ENCODE peak calls at places on chromosomes 5 and 9, in seven cellular contexts. A, E, M, B, U, L and O are unnamed samples.

GRCh38 chr9:71168418-71168817 is 47.0 kb upstream of the TRPM3 start:
- DNase-seq in M (no peak), B (no peak), E (no peak), L (no peak), U (no peak), A (no peak), O (no peak)

GRCh38 chr9:127813739-127814226 is 11.1 kb downstream of the FPGS start:
- DNase-seq in B (no peak), A (no peak), L (no peak), E (no peak), M (no peak), U (no peak), O (peak)

GRCh38 chr5:78757269-78758053 is 108.9 kb upstream of the LHFPL2 start:
- DNase-seq in A (peak), M (peak), B (no peak), U (no peak), E (no peak), L (peak), O (no peak)

GRCh38 chr5:175572922-175573321 is 84.9 kb upstream of the HRH2 start:
- DNase-seq in E (no peak), L (peak), A (no peak), M (peak), B (no peak), U (no peak), O (no peak)

GRCh38 chr5:44001675-44002380 is 387.4 kb downstream of the FGF10 start:
- DNase-seq in B (no peak), L (no peak), E (no peak), M (no peak), A (peak), U (no peak), O (no peak)

GRCh38 chr5:5135957-5136676 is 4.0 kb upstream of the ADAMTS16 start:
- DNase-seq in E (no peak), B (no peak), M (no peak), L (peak), A (peak), U (no peak), O (no peak)

GRCh38 chr9:840343-840742 is 1.2 kb upstream of the DMRT1 start:
- DNase-seq in B (no peak), U (no peak), M (no peak), A (no peak), L (no peak), E (no peak), O (no peak)

GRCh38 chr5:72234265-72234700 is 85.8 kb downstream of the MRPS27 start:
- DNase-seq in M (peak), E (no peak), A (peak), B (no peak), L (peak), U (no peak), O (no peak)

GRCh38 chr5:35898952-35899351 is 39.5 kb downstream of the CAPSL start:
- DNase-seq in M (no peak), U (no peak), L (no peak), B (no peak), A (no peak), E (no peak), O (no peak)

GRCh38 chr9:137457406-137458193 is 1.5 kb downstream of the NSMF start:
- DNase-seq in M (no peak), L (no peak), U (no peak), E (no peak), A (no peak), B (no peak), O (peak)

GRCh38 chr5:139901971-139902370 is 106.4 kb downstream of the PSD2 start:
- DNase-seq in M (no peak), L (no peak), B (no peak), E (no peak), U (no peak), A (no peak), O (no peak)

GRCh38 chr9:83708515-83709158 is 879 bp upstream of the UBQLN1 start:
- DNase-seq in A (peak), U (peak), B (peak), E (peak), M (peak), L (peak), O (peak)

GRCh38 chr9:16154570-16155078 is 601.8 kb downstream of the CCDC171 start:
- DNase-seq in M (no peak), A (peak), E (peak), B (peak), L (peak), U (no peak), O (no peak)

GRCh38 chr5:132501961-132502931 is 11.7 kb upstream of the IRF1 start:
- DNase-seq in L (peak), B (no peak), U (no peak), A (no peak), E (no peak), M (no peak), O (no peak)

GRCh38 chr5:143258559-143259253 is 144.8 kb downstream of the NR3C1 start:
- DNase-seq in M (no peak), E (no peak), L (peak), B (no peak), U (no peak), A (peak), O (no peak)

GRCh38 chr5:151596839-151597539 is 5.9 kb upstream of the FAT2 start:
- DNase-seq in B (no peak), U (no peak), A (no peak), M (no peak), E (no peak), L (peak), O (no peak)

GRCh38 chr5:136016945-136017530 is 11.8 kb upstream of the TGFBI start:
- DNase-seq in B (peak), M (peak), U (no peak), A (peak), L (peak), E (no peak), O (no peak)

GRCh38 chr5:37792976-37793328 is 46.9 kb downstream of the GDNF start:
- DNase-seq in U (no peak), E (no peak), B (no peak), M (peak), A (peak), L (peak), O (no peak)

GRCh38 chr5:541148-541887 is 17.1 kb upstream of the SLC9A3 start:
- DNase-seq in U (no peak), M (no peak), L (no peak), E (no peak), B (no peak), A (no peak), O (no peak)

GRCh38 chr5:72818866-72819534 is 2.5 kb downstream of the TNPO1 start:
- DNase-seq in A (peak), U (peak), B (peak), M (peak), L (peak), E (peak), O (peak)

GRCh38 chr5:134445841-134446818 is 34.4 kb upstream of the CDKN2AIPNL start:
- DNase-seq in B (no peak), A (no peak), U (no peak), E (no peak), L (no peak), M (no peak), O (no peak)

GRCh38 chr9:115939065-115939765 is 214.4 kb upstream of the PAPPA start:
- DNase-seq in L (peak), M (peak), E (no peak), A (peak), B (no peak), U (no peak), O (no peak)

GRCh38 chr5:51566940-51567339 is 183.7 kb downstream of the ISL1 start:
- DNase-seq in U (no peak), B (no peak), L (no peak), A (no peak), M (no peak), E (no peak), O (peak)

GRCh38 chr9:124411514-124412227 is 3.6 kb downstream of the PSMB7 start:
- DNase-seq in L (peak), U (no peak), B (no peak), M (peak), A (peak), E (no peak), O (no peak)

GRCh38 chr5:143245929-143246561 is 157.4 kb downstream of the NR3C1 start:
- DNase-seq in B (no peak), E (no peak), U (no peak), A (peak), M (peak), L (peak), O (no peak)

GRCh38 chr5:64977779-64978178 is 209.0 kb downstream of the CWC27 start:
- DNase-seq in L (peak), M (peak), B (no peak), A (peak), E (no peak), U (no peak), O (no peak)

GRCh38 chr9:19481471-19481870 is 72.7 kb downstream of the ACER2 start:
- DNase-seq in E (no peak), U (peak), B (peak), L (no peak), A (no peak), M (no peak), O (no peak)